ENCODE peak calls at places on chromosomes 3 and 15, in six cellular contexts. Y, P, W, G, I and C are unnamed samples.
A peak's percentile ranks its signal among the peaks of the same experiment; 100 is the strongest.

GRCh38 chr3:46918634-46919033 is 41.1 kb downstream of the PTH1R start:
- DNase-seq in Y (no peak), P (no peak), W (no peak), G (no peak), I (no peak), C (no peak)

GRCh38 chr3:52147804-52148203 is 6.4 kb downstream of the POC1A start:
- DNase-seq in Y (no peak), P (no peak), W (no peak), G (no peak), I (no peak), C (no peak)

GRCh38 chr3:154981201-154981600 is 98.9 kb upstream of the MME start:
- DNase-seq in Y (no peak), P (no peak), W (peak; percentile 59), G (no peak), I (no peak), C (no peak)

GRCh38 chr3:16596352-16597032 is 8.7 kb downstream of the DAZL start:
- DNase-seq in Y (no peak), P (no peak), W (no peak), G (no peak), I (no peak), C (no peak)

GRCh38 chr3:176789281-176789705 is 408.0 kb downstream of the TBL1XR1 start:
- DNase-seq in Y (no peak), P (no peak), W (no peak), G (no peak), I (no peak), C (no peak)

GRCh38 chr3:138949445-138950005 is 2.5 kb downstream of the FOXL2NB start:
- DNase-seq in Y (no peak), P (no peak), W (no peak), G (no peak), I (no peak), C (no peak)

GRCh38 chr3:27632431-27633223 is 89.5 kb downstream of the EOMES start:
- DNase-seq in Y (peak; percentile 52), P (no peak), W (peak; percentile 83), G (peak; percentile 88), I (peak; percentile 52), C (no peak)

GRCh38 chr15:39657714-39658113 is 76.8 kb downstream of the THBS1 start:
- DNase-seq in Y (no peak), P (no peak), W (peak; percentile 75), G (no peak), I (no peak), C (no peak)

GRCh38 chr15:52422001-52422400 is 106.7 kb downstream of the MYO5A start:
- DNase-seq in Y (no peak), P (no peak), W (no peak), G (no peak), I (no peak), C (no peak)

GRCh38 chr15:83158393-83158792 is 49.2 kb downstream of the HDGFL3 start:
- DNase-seq in Y (no peak), P (no peak), W (peak; percentile 18), G (no peak), I (no peak), C (no peak)

GRCh38 chr3:100634493-100635272 is 25.3 kb downstream of the ADGRG7 start:
- DNase-seq in Y (no peak), P (no peak), W (peak; percentile 24), G (no peak), I (peak; percentile 12), C (peak; percentile 70)

GRCh38 chr15:99345832-99346462 is 94.7 kb downstream of the LRRC28 start:
- DNase-seq in Y (no peak), P (no peak), W (no peak), G (no peak), I (no peak), C (no peak)

GRCh38 chr3:112010631-112011030 is 11.9 kb downstream of the TAGLN3 start:
- DNase-seq in Y (no peak), P (no peak), W (no peak), G (no peak), I (no peak), C (no peak)

GRCh38 chr3:126103121-126104027 is 19.4 kb upstream of the SLC41A3 start:
- DNase-seq in Y (no peak), P (peak; percentile 8), W (no peak), G (peak; percentile 82), I (no peak), C (no peak)